ENCODE peak calls at places on chromosomes 16 and 17, in nine cellular contexts. D, I, K, Z, O, N, B, Y and A are unnamed samples.
A peak's percentile ranks its signal among the peaks of the same experiment; 100 is the strongest.

GRCh38 chr16:70746708-70747424 is 54.1 kb downstream of the VAC14 start:
- DNase-seq in D (no peak), I (no peak), K (peak; percentile 80), Z (peak; percentile 88), O (no peak), N (no peak), B (no peak), Y (peak; percentile 56), A (peak; percentile 75)

GRCh38 chr16:30967795-30968194 is 10.2 kb downstream of the SETD1A start:
- DNase-seq in D (no peak), I (no peak), K (no peak), Z (no peak), O (no peak), N (no peak), B (no peak), Y (no peak), A (no peak)

GRCh38 chr16:4261557-4262172 is 11.2 kb downstream of the TFAP4 start:
- DNase-seq in D (peak; percentile 88), I (no peak), K (no peak), Z (no peak), O (no peak), N (peak; percentile 29), B (peak; percentile 23), Y (no peak), A (no peak)

GRCh38 chr17:57523926-57524634 is 221.0 kb downstream of the CCDC182 start:
- DNase-seq in D (no peak), I (peak; percentile 87), K (peak; percentile 41), Z (no peak), O (no peak), N (no peak), B (no peak), Y (no peak), A (peak; percentile 77)

GRCh38 chr17:2172447-2172938 is 117.6 kb downstream of the HIC1 start:
- DNase-seq in D (no peak), I (no peak), K (peak; percentile 37), Z (no peak), O (no peak), N (no peak), B (no peak), Y (no peak), A (no peak)

GRCh38 chr17:27280527-27280926 is 13.4 kb upstream of the WSB1 start:
- DNase-seq in D (no peak), I (no peak), K (no peak), Z (no peak), O (no peak), N (no peak), B (no peak), Y (no peak), A (no peak)

GRCh38 chr17:28065706-28066105 is 23.2 kb downstream of the NLK start:
- DNase-seq in D (no peak), I (no peak), K (no peak), Z (no peak), O (no peak), N (no peak), B (no peak), Y (no peak), A (no peak)

GRCh38 chr17:49022391-49022941 is 25.3 kb downstream of the IGF2BP1 start:
- DNase-seq in D (peak; percentile 62), I (no peak), K (peak; percentile 57), Z (no peak), O (no peak), N (no peak), B (no peak), Y (no peak), A (no peak)

GRCh38 chr16:89899879-89900481 is 18.7 kb upstream of the MC1R start:
- DNase-seq in D (no peak), I (no peak), K (no peak), Z (no peak), O (no peak), N (no peak), B (no peak), Y (no peak), A (no peak)

GRCh38 chr17:82201498-82201910 is 11.1 kb downstream of the CCDC57 start:
- DNase-seq in D (no peak), I (peak; percentile 63), K (no peak), Z (peak; percentile 78), O (no peak), N (no peak), B (no peak), Y (no peak), A (no peak)

GRCh38 chr16:67862623-67863583 is 9.9 kb upstream of the EDC4 start:
- DNase-seq in D (no peak), I (peak; percentile 93), K (no peak), Z (no peak), O (no peak), N (no peak), B (no peak), Y (no peak), A (peak; percentile 92)

GRCh38 chr17:78707016-78707415 is 75.1 kb downstream of the CYTH1 start:
- DNase-seq in D (no peak), I (no peak), K (peak; percentile 61), Z (no peak), O (no peak), N (no peak), B (no peak), Y (no peak), A (no peak)

GRCh38 chr16:11752856-11753255 is 10.2 kb upstream of the TXNDC11 start:
- DNase-seq in D (no peak), I (no peak), K (no peak), Z (no peak), O (no peak), N (no peak), B (no peak), Y (no peak), A (no peak)

GRCh38 chr17:13593757-13594156 is 8.0 kb downstream of the HS3ST3A1 start:
- DNase-seq in D (no peak), I (no peak), K (no peak), Z (no peak), O (no peak), N (no peak), B (no peak), Y (no peak), A (no peak)

GRCh38 chr16:11547517-11547916 is 39.2 kb downstream of the LITAF start:
- DNase-seq in D (no peak), I (no peak), K (no peak), Z (no peak), O (no peak), N (no peak), B (no peak), Y (no peak), A (no peak)